ENCODE peak calls at places on chromosomes 1 and 21, in ten cellular contexts. One of them, this sample, is unnamed.

GRCh38 chr1:13965770-13966398 is 265.9 kb downstream of the PRDM2 start:
- DNase-seq in thyroid gland: peak; percentile 78
- DNase-seq in H54: peak; percentile 33
- DNase-seq in body of pancreas: peak; percentile 61
- DNase-seq in GM12891: no peak
- DNase-seq in K562: peak; percentile 46
- DNase-seq in IMR-90: peak; percentile 26
- DNase-seq in tibial nerve: peak; percentile 51
- DNase-seq in adrenal gland: peak; percentile 48
- DNase-seq in testis: peak; percentile 85
- DNase-seq in this sample: no peak

GRCh38 chr1:21198929-21199328 is 22.2 kb upstream of the EIF4G3 start:
- DNase-seq in thyroid gland: no peak
- DNase-seq in H54: no peak
- DNase-seq in body of pancreas: no peak
- DNase-seq in GM12891: no peak
- DNase-seq in K562: peak; percentile 56
- DNase-seq in IMR-90: no peak
- DNase-seq in tibial nerve: no peak
- DNase-seq in adrenal gland: no peak
- DNase-seq in testis: no peak
- DNase-seq in this sample: no peak

GRCh38 chr1:30778156-30778978 is 20.8 kb upstream of the LAPTM5 start:
- DNase-seq in thyroid gland: peak; percentile 80
- DNase-seq in H54: no peak
- DNase-seq in body of pancreas: peak; percentile 50
- DNase-seq in GM12891: no peak
- DNase-seq in K562: peak; percentile 99
- DNase-seq in IMR-90: peak; percentile 85
- DNase-seq in tibial nerve: no peak
- DNase-seq in adrenal gland: peak; percentile 92
- DNase-seq in testis: no peak
- DNase-seq in this sample: peak; percentile 98

GRCh38 chr1:31976401-31976800 is 37.3 kb upstream of the KHDRBS1 start:
- DNase-seq in thyroid gland: no peak
- DNase-seq in H54: peak; percentile 46
- DNase-seq in body of pancreas: no peak
- DNase-seq in GM12891: no peak
- DNase-seq in K562: no peak
- DNase-seq in IMR-90: peak; percentile 51
- DNase-seq in tibial nerve: no peak
- DNase-seq in adrenal gland: peak; percentile 51
- DNase-seq in testis: no peak
- DNase-seq in this sample: no peak

GRCh38 chr1:39609618-39610331 is 29.7 kb downstream of the HEYL start:
- DNase-seq in thyroid gland: peak; percentile 30
- DNase-seq in H54: no peak
- DNase-seq in body of pancreas: peak; percentile 68
- DNase-seq in GM12891: peak; percentile 61
- DNase-seq in K562: peak; percentile 71
- DNase-seq in IMR-90: no peak
- DNase-seq in tibial nerve: peak; percentile 61
- DNase-seq in adrenal gland: peak; percentile 36
- DNase-seq in testis: peak; percentile 87
- DNase-seq in this sample: peak; percentile 72

GRCh38 chr1:198669771-198670170 is 30.9 kb downstream of the PTPRC start:
- DNase-seq in thyroid gland: no peak
- DNase-seq in H54: no peak
- DNase-seq in body of pancreas: no peak
- DNase-seq in GM12891: no peak
- DNase-seq in K562: no peak
- DNase-seq in IMR-90: no peak
- DNase-seq in tibial nerve: no peak
- DNase-seq in adrenal gland: no peak
- DNase-seq in testis: no peak
- DNase-seq in this sample: no peak

GRCh38 chr1:10694274-10694632 is 102.2 kb downstream of the CASZ1 start:
- DNase-seq in thyroid gland: no peak
- DNase-seq in H54: peak; percentile 70
- DNase-seq in body of pancreas: no peak
- DNase-seq in GM12891: peak; percentile 85
- DNase-seq in K562: no peak
- DNase-seq in IMR-90: no peak
- DNase-seq in tibial nerve: peak; percentile 20
- DNase-seq in adrenal gland: no peak
- DNase-seq in testis: no peak
- DNase-seq in this sample: peak; percentile 70

GRCh38 chr21:17537299-17537698 is 24.5 kb downstream of the CXADR start:
- DNase-seq in thyroid gland: no peak
- DNase-seq in H54: no peak
- DNase-seq in body of pancreas: no peak
- DNase-seq in GM12891: no peak
- DNase-seq in K562: no peak
- DNase-seq in IMR-90: no peak
- DNase-seq in tibial nerve: no peak
- DNase-seq in adrenal gland: no peak
- DNase-seq in testis: no peak
- DNase-seq in this sample: peak; percentile 2

GRCh38 chr1:14328687-14329086 is 269.8 kb upstream of the KAZN start:
- DNase-seq in thyroid gland: no peak
- DNase-seq in H54: no peak
- DNase-seq in body of pancreas: no peak
- DNase-seq in GM12891: no peak
- DNase-seq in K562: no peak
- DNase-seq in IMR-90: no peak
- DNase-seq in tibial nerve: no peak
- DNase-seq in adrenal gland: no peak
- DNase-seq in testis: no peak
- DNase-seq in this sample: no peak

GRCh38 chr1:160377585-160378206 is 10.8 kb downstream of the NHLH1 start:
- DNase-seq in thyroid gland: no peak
- DNase-seq in H54: peak; percentile 53
- DNase-seq in body of pancreas: no peak
- DNase-seq in GM12891: no peak
- DNase-seq in K562: no peak
- DNase-seq in IMR-90: peak; percentile 70
- DNase-seq in tibial nerve: no peak
- DNase-seq in adrenal gland: no peak
- DNase-seq in testis: no peak
- DNase-seq in this sample: no peak

GRCh38 chr21:39132248-39132647 is 51.0 kb downstream of the PSMG1 start:
- DNase-seq in thyroid gland: no peak
- DNase-seq in H54: no peak
- DNase-seq in body of pancreas: no peak
- DNase-seq in GM12891: no peak
- DNase-seq in K562: no peak
- DNase-seq in IMR-90: peak; percentile 45
- DNase-seq in tibial nerve: no peak
- DNase-seq in adrenal gland: no peak
- DNase-seq in testis: no peak
- DNase-seq in this sample: no peak

GRCh38 chr1:12542138-12542465 is 75.9 kb downstream of the DHRS3 start:
- DNase-seq in thyroid gland: no peak
- DNase-seq in H54: no peak
- DNase-seq in body of pancreas: no peak
- DNase-seq in GM12891: no peak
- DNase-seq in K562: no peak
- DNase-seq in IMR-90: no peak
- DNase-seq in tibial nerve: no peak
- DNase-seq in adrenal gland: no peak
- DNase-seq in testis: no peak
- DNase-seq in this sample: no peak

GRCh38 chr21:33642896-33643657 is 776 bp downstream of the ITSN1 start:
- DNase-seq in thyroid gland: peak; percentile 35
- DNase-seq in H54: peak; percentile 22
- DNase-seq in body of pancreas: peak; percentile 24
- DNase-seq in GM12891: no peak
- DNase-seq in K562: peak; percentile 49
- DNase-seq in IMR-90: peak; percentile 36
- DNase-seq in tibial nerve: no peak
- DNase-seq in adrenal gland: peak; percentile 46
- DNase-seq in testis: peak; percentile 41
- DNase-seq in this sample: peak; percentile 37

GRCh38 chr1:91099746-91100621 is 78.1 kb upstream of the ZNF644 start:
- DNase-seq in thyroid gland: no peak
- DNase-seq in H54: no peak
- DNase-seq in body of pancreas: no peak
- DNase-seq in GM12891: no peak
- DNase-seq in K562: peak; percentile 3
- DNase-seq in IMR-90: no peak
- DNase-seq in tibial nerve: no peak
- DNase-seq in adrenal gland: no peak
- DNase-seq in testis: no peak
- DNase-seq in this sample: no peak

GRCh38 chr1:187689137-187689536 is 860.4 kb downstream of the PLA2G4A start:
- DNase-seq in thyroid gland: no peak
- DNase-seq in H54: no peak
- DNase-seq in body of pancreas: peak; percentile 82
- DNase-seq in GM12891: no peak
- DNase-seq in K562: no peak
- DNase-seq in IMR-90: peak; percentile 90
- DNase-seq in tibial nerve: no peak
- DNase-seq in adrenal gland: peak; percentile 8
- DNase-seq in testis: peak; percentile 90
- DNase-seq in this sample: no peak

GRCh38 chr1:2885001-2885400 is 83.5 kb upstream of the TTC34 start:
- DNase-seq in thyroid gland: no peak
- DNase-seq in H54: no peak
- DNase-seq in body of pancreas: no peak
- DNase-seq in GM12891: no peak
- DNase-seq in K562: no peak
- DNase-seq in IMR-90: no peak
- DNase-seq in tibial nerve: no peak
- DNase-seq in adrenal gland: no peak
- DNase-seq in testis: no peak
- DNase-seq in this sample: no peak
- TF ChIP-seq POLR2A in thyroid gland: no peak
- TF ChIP-seq POLR2A in H54: no peak
- TF ChIP-seq POLR2A in body of pancreas: no peak
- TF ChIP-seq POLR2A in GM12891: no peak
- TF ChIP-seq POLR2A in K562: no peak
- TF ChIP-seq POLR2A in IMR-90: no peak
- TF ChIP-seq POLR2A in tibial nerve: no peak
- TF ChIP-seq POLR2A in adrenal gland: no peak
- TF ChIP-seq POLR2A in testis: no peak
- TF ChIP-seq POLR2A in this sample: no peak

GRCh38 chr1:53025034-53025777 is 36.8 kb upstream of the PODN start:
- DNase-seq in thyroid gland: peak; percentile 6
- DNase-seq in H54: peak; percentile 65
- DNase-seq in body of pancreas: peak; percentile 37
- DNase-seq in GM12891: no peak
- DNase-seq in K562: no peak
- DNase-seq in IMR-90: peak; percentile 87
- DNase-seq in tibial nerve: peak; percentile 73
- DNase-seq in adrenal gland: peak; percentile 82
- DNase-seq in testis: peak; percentile 69
- DNase-seq in this sample: no peak
- TF ChIP-seq POLR2A in thyroid gland: no peak
- TF ChIP-seq POLR2A in H54: no peak
- TF ChIP-seq POLR2A in body of pancreas: no peak
- TF ChIP-seq POLR2A in GM12891: no peak
- TF ChIP-seq POLR2A in K562: no peak
- TF ChIP-seq POLR2A in IMR-90: no peak
- TF ChIP-seq POLR2A in tibial nerve: no peak
- TF ChIP-seq POLR2A in adrenal gland: no peak
- TF ChIP-seq POLR2A in testis: no peak
- TF ChIP-seq POLR2A in this sample: no peak

DNA sequence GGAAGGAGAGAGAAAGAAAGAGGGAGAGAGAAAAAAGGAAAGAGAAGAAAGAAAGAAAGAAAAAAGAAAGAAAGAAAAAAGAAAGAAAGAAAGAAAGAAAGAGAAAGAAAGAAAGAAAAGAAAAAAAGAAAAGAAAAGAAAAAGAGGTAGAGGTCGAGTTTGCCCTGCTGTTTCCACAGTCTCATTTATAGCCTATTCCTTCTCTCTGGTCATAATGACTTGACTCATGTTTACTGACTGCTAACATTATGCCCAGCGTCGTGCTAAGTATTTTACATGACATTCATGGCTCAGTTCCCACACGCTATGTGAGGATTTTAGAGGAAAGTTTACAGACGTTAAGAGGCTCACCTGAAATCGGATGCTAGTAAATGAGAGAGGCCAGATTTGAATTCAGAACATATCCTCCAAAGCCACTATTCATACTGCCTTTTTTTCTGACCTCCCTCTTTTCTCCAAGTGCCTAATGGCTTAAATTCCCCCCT is 263.0 kb downstream of the TNR start:
- DNase-seq in thyroid gland: no peak
- DNase-seq in H54: no peak
- DNase-seq in body of pancreas: no peak
- DNase-seq in GM12891: no peak
- DNase-seq in K562: no peak
- DNase-seq in IMR-90: no peak
- DNase-seq in tibial nerve: no peak
- DNase-seq in adrenal gland: no peak
- DNase-seq in testis: no peak
- DNase-seq in this sample: no peak
- TF ChIP-seq POLR2A in thyroid gland: no peak
- TF ChIP-seq POLR2A in H54: no peak
- TF ChIP-seq POLR2A in body of pancreas: no peak
- TF ChIP-seq POLR2A in GM12891: no peak
- TF ChIP-seq POLR2A in K562: no peak
- TF ChIP-seq POLR2A in IMR-90: no peak
- TF ChIP-seq POLR2A in tibial nerve: no peak
- TF ChIP-seq POLR2A in adrenal gland: no peak
- TF ChIP-seq POLR2A in testis: no peak
- TF ChIP-seq POLR2A in this sample: no peak

GRCh38 chr1:1354271-1355247 is 3.8 kb downstream of the MXRA8 start:
- DNase-seq in thyroid gland: no peak
- DNase-seq in H54: no peak
- DNase-seq in body of pancreas: no peak
- DNase-seq in GM12891: no peak
- DNase-seq in K562: no peak
- DNase-seq in IMR-90: no peak
- DNase-seq in tibial nerve: no peak
- DNase-seq in adrenal gland: no peak
- DNase-seq in testis: no peak
- DNase-seq in this sample: no peak

GRCh38 chr1:1356796-1357401 is 1.5 kb downstream of the MXRA8 start:
- DNase-seq in thyroid gland: peak; percentile 74
- DNase-seq in H54: no peak
- DNase-seq in body of pancreas: no peak
- DNase-seq in GM12891: no peak
- DNase-seq in K562: no peak
- DNase-seq in IMR-90: no peak
- DNase-seq in tibial nerve: no peak
- DNase-seq in adrenal gland: peak; percentile 9
- DNase-seq in testis: no peak
- DNase-seq in this sample: no peak

GRCh38 chr1:1356166-1356795 is 2.1 kb downstream of the MXRA8 start:
- DNase-seq in thyroid gland: no peak
- DNase-seq in H54: no peak
- DNase-seq in body of pancreas: no peak
- DNase-seq in GM12891: no peak
- DNase-seq in K562: no peak
- DNase-seq in IMR-90: no peak
- DNase-seq in tibial nerve: no peak
- DNase-seq in adrenal gland: peak; percentile 7
- DNase-seq in testis: no peak
- DNase-seq in this sample: no peak

GRCh38 chr1:1353389-1354151 is 4.4 kb upstream of the DVL1 start:
- DNase-seq in thyroid gland: peak; percentile 40
- DNase-seq in H54: no peak
- DNase-seq in body of pancreas: no peak
- DNase-seq in GM12891: no peak
- DNase-seq in K562: no peak
- DNase-seq in IMR-90: no peak
- DNase-seq in tibial nerve: no peak
- DNase-seq in adrenal gland: no peak
- DNase-seq in testis: no peak
- DNase-seq in this sample: no peak

GRCh38 chr1:1355376-1355775 is 3.0 kb downstream of the MXRA8 start:
- DNase-seq in thyroid gland: peak; percentile 39
- DNase-seq in H54: no peak
- DNase-seq in body of pancreas: peak; percentile 47
- DNase-seq in GM12891: no peak
- DNase-seq in K562: no peak
- DNase-seq in IMR-90: peak; percentile 35
- DNase-seq in tibial nerve: no peak
- DNase-seq in adrenal gland: peak; percentile 21
- DNase-seq in testis: peak; percentile 71
- DNase-seq in this sample: peak; percentile 75
- TF ChIP-seq POLR2A in thyroid gland: no peak
- TF ChIP-seq POLR2A in H54: no peak
- TF ChIP-seq POLR2A in body of pancreas: no peak
- TF ChIP-seq POLR2A in GM12891: no peak
- TF ChIP-seq POLR2A in K562: no peak
- TF ChIP-seq POLR2A in IMR-90: no peak
- TF ChIP-seq POLR2A in tibial nerve: no peak
- TF ChIP-seq POLR2A in adrenal gland: no peak
- TF ChIP-seq POLR2A in testis: no peak
- TF ChIP-seq POLR2A in this sample: no peak